ENCODE peak calls at places on chromosome 9, in ten cellular contexts. W is BE2C; T is B cell; Y is RWPE1; M is CD8-positive, alpha-beta T cell; Q is stimulated activated CD4-positive, alpha-beta T cell treated with anti-CD3 and anti-CD28 coated beads, Interleukin-15, amount 100 ng/mL, for 1 hour; O is M059J; X is esophagus muscularis mucosa; R is activated CD8-positive, alpha-beta memory T cell treated with anti-CD3 and anti-CD28 coated beads for 24 hours; U is H9. S is an unnamed sample.

GRCh38 chr9:89601856-89602562 is 2.8 kb upstream of the GADD45G start:
- DNase-seq in Q (no peak), T (no peak), O (no peak), M (no peak), Y (no peak), X (no peak), W (no peak), R (peak), U (peak), S (no peak)

GRCh38 chr9:18675345-18675744 is 201.4 kb downstream of the ADAMTSL1 start:
- DNase-seq in R (no peak), W (no peak), Q (no peak), T (no peak), X (no peak), M (no peak), U (no peak), O (no peak), Y (no peak), S (no peak)

GRCh38 chr9:15250013-15250412 is 57.0 kb downstream of the TTC39B start:
- DNase-seq in U (no peak), W (no peak), X (no peak), O (no peak), Q (no peak), R (no peak), M (no peak), T (no peak), Y (no peak), S (no peak)

GRCh38 chr9:82882744-82883143 is 180.2 kb downstream of the RASEF start:
- DNase-seq in U (no peak), R (no peak), Y (no peak), T (no peak), W (no peak), Q (no peak), M (no peak), O (peak), X (no peak), S (no peak)

GRCh38 chr9:98339987-98340564 is 84.6 kb upstream of the TBC1D2 start:
- DNase-seq in X (peak), W (no peak), O (no peak), Y (no peak), Q (no peak), U (no peak), R (no peak), T (no peak), M (no peak), S (peak)

GRCh38 chr9:120791161-120791560 is 2.1 kb downstream of the FBXW2 start:
- DNase-seq in W (no peak), X (no peak), T (no peak), Y (no peak), M (no peak), Q (no peak), U (no peak), O (peak), R (no peak), S (no peak)

GRCh38 chr9:87128008-87128623 is 180.8 kb upstream of the GAS1 start:
- DNase-seq in Y (no peak), W (no peak), X (no peak), R (no peak), U (no peak), T (no peak), O (no peak), Q (no peak), M (no peak), S (no peak)

GRCh38 chr9:133740891-133741290 is 2.7 kb upstream of the SARDH start:
- DNase-seq in R (no peak), Y (no peak), W (no peak), X (no peak), T (no peak), U (no peak), O (no peak), Q (no peak), M (no peak), S (no peak)

GRCh38 chr9:123342247-123342646 is 13.8 kb upstream of the CRB2 start:
- DNase-seq in Q (no peak), O (no peak), R (no peak), M (no peak), U (no peak), X (no peak), T (no peak), Y (no peak), W (no peak), S (no peak)

GRCh38 chr9:27194401-27195091 is 85.5 kb downstream of the TEK start:
- DNase-seq in O (peak), Y (peak), M (no peak), W (no peak), R (no peak), X (peak), T (no peak), U (no peak), Q (no peak), S (no peak)

GRCh38 chr9:91515074-91515687 is 91.5 kb upstream of the NFIL3 start:
- DNase-seq in X (peak), W (no peak), Q (no peak), R (no peak), M (no peak), T (no peak), Y (no peak), U (no peak), O (peak), S (peak)

GRCh38 chr9:111163738-111164399 is 125.6 kb upstream of the LPAR1 start:
- DNase-seq in M (no peak), T (no peak), X (no peak), W (no peak), Y (no peak), Q (no peak), R (no peak), O (no peak), U (no peak), S (no peak)

GRCh38 chr9:112091805-112092204 is 83.3 kb downstream of the SUSD1 start:
- DNase-seq in X (peak), T (no peak), Q (no peak), Y (no peak), W (peak), R (no peak), O (no peak), M (no peak), U (peak), S (no peak)

GRCh38 chr9:94623253-94623652 is 16.1 kb downstream of the FBP1 start:
- DNase-seq in U (peak), X (no peak), Y (peak), Q (no peak), M (no peak), T (no peak), W (peak), R (no peak), O (peak), S (peak)